ENCODE peak calls at places on chromosomes 16 and 17, in eight cellular contexts. Q is PC-9; T is ovary; I is PC-3; O is body of pancreas; H is adipocyte; C is left ventricle myocardium inferior; Y is CD8-positive, alpha-beta T cell. X is an unnamed sample. For H3K4me1, the result is how much of the 10 kb centered on the place peaks cover.

GRCh38 chr16:68257906-68258800 is 6.2 kb upstream of the SLC7A6 start:
- DNase-seq in H (peak), I (peak), C (peak), Y (no peak), T (no peak), O (no peak), Q (peak), X (no peak)

GRCh38 chr17:76179496-76180467 is 38.7 kb upstream of the FOXJ1 start:
- DNase-seq in Q (no peak), H (no peak), T (no peak), C (no peak), O (no peak), I (peak), Y (peak), X (peak)

GRCh38 chr17:40522961-40523310 is 21.5 kb upstream of the TNS4 start:
- DNase-seq in O (no peak), Y (no peak), I (no peak), T (no peak), H (no peak), Q (no peak), C (no peak), X (no peak)

GRCh38 chr17:44672479-44673093 is 16.3 kb downstream of the MEIOC start:
- DNase-seq in T (no peak), O (no peak), C (no peak), Q (no peak), H (peak), I (peak), Y (no peak), X (peak)

GRCh38 chr17:33225994-33226393 is 67.1 kb downstream of the ASIC2 start:
- DNase-seq in I (no peak), Q (no peak), O (no peak), H (no peak), Y (no peak), C (no peak), T (no peak), X (no peak)

GRCh38 chr17:6548578-6549330 is 7.6 kb downstream of the PITPNM3 start:
- DNase-seq in O (no peak), Q (no peak), I (peak), H (no peak), Y (no peak), T (no peak), C (no peak), X (peak)

GRCh38 chr16:22300427-22301071 is 3.3 kb downstream of the POLR3E start:
- DNase-seq in I (peak), O (peak), H (peak), Y (peak), Q (peak), C (peak), T (no peak), X (peak)

GRCh38 chr17:70168044-70168978 is 1.0 kb upstream of the KCNJ2 start:
- DNase-seq in H (peak), O (peak), I (peak), Y (no peak), Q (no peak), T (peak), C (peak), X (no peak)

GRCh38 chr16:63458842-63459241 is 1422.6 kb upstream of the CDH8 start:
- DNase-seq in I (no peak), Q (no peak), Y (no peak), H (no peak), T (no peak), O (no peak), C (no peak), X (no peak)

GRCh38 chr17:7132511-7133094 is 18.0 kb upstream of the ASGR2 start:
- DNase-seq in H (no peak), O (no peak), Q (no peak), I (no peak), T (no peak), C (no peak), Y (peak), X (peak)

GRCh38 chr16:81633147-81633619 is 145.9 kb upstream of the PLCG2 start:
- DNase-seq in Y (peak), I (no peak), H (no peak), Q (peak), O (no peak), C (no peak), T (no peak), X (no peak)

GRCh38 chr16:73228649-73229048 is 180.7 kb upstream of the ZFHX3 start:
- DNase-seq in H (peak), T (no peak), C (no peak), Q (no peak), O (no peak), Y (no peak), I (no peak), X (no peak)

GRCh38 chr17:81551458-81552243 is 502 bp downstream of the FAAP100 start:
- DNase-seq in I (peak), T (no peak), O (peak), Y (no peak), Q (peak), H (peak), C (no peak), X (no peak)

GRCh38 chr16:73202176-73202729 is 154.3 kb upstream of the ZFHX3 start:
- DNase-seq in Q (no peak), I (no peak), C (no peak), O (peak), T (no peak), Y (no peak), H (peak), X (no peak)

GRCh38 chr17:61144876-61145564 is 254.6 kb upstream of the TBX2 start:
- DNase-seq in H (peak), T (no peak), Q (no peak), Y (no peak), O (no peak), C (no peak), I (no peak), X (no peak)

GRCh38 chr16:88781140-88782077 is 3.6 kb downstream of the PIEZO1 start:
- DNase-seq in I (peak), Q (no peak), H (no peak), T (no peak), Y (peak), O (no peak), C (no peak), X (peak)

GRCh38 chr16:789451-789850 is 1.0 kb downstream of the CHTF18 start:
- DNase-seq in I (no peak), C (no peak), Q (no peak), H (no peak), T (no peak), Y (no peak), O (no peak), X (no peak)

GRCh38 chr17:83181991-83182619 is 102.7 kb downstream of the METRNL start:
- DNase-seq in T (no peak), O (peak), I (no peak), Y (no peak), C (no peak), Q (no peak), H (no peak), X (no peak)

GRCh38 chr17:38702900-38703741 is 2.0 kb upstream of the MLLT6 start:
- DNase-seq in Q (no peak), H (no peak), C (no peak), T (no peak), Y (peak), I (peak), O (peak), X (no peak)

GRCh38 chr17:38701504-38702165 is 3.4 kb upstream of the MLLT6 start:
- DNase-seq in Q (no peak), C (no peak), I (peak), T (no peak), O (peak), H (peak), Y (peak), X (peak)

GRCh38 chr17:38693700-38694329 is 11.3 kb upstream of the MLLT6 start:
- DNase-seq in C (peak), H (peak), I (no peak), Y (no peak), Q (no peak), O (peak), T (peak), X (no peak)

GRCh38 chr17:38702166-38702899 is 2.7 kb upstream of the MLLT6 start:
- DNase-seq in Q (peak), H (peak), O (peak), I (peak), Y (peak), T (peak), C (peak), X (peak)

DNA sequence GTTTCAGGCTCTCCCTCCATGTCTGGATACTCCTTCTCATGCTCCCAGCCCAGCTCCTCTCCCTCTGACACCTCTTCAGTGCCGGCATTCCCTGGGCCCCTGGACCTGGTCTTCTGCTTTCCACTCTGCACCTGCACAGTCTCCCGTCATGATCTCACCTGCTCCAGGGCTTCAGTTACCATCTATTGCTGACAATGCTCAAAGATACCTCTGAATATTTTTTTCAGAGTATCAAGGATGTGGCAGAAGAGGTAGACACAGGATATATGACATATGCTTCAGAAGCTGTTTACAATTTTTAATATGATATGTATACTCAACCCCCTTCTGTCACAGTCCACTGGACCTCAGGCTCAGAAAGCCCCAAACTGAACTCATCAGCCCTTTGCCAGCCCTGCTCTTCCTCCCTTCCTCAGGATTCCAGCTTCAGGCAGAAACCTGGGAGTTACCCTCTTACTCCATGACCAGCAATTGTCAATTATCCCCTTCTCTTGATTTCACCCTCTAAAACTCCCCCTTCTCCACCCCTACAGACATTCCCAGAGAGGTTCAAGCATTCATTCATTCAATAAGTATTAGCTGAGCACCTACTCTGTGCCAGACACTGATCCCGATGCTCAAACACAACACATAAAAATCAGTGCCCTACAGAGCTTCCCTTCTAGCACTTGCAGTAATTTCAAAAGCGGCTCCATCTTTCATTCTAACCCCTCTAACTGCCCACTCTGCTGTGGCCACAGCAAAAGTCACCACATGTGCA is 7.8 kb upstream of the MLLT6 start:
- DNase-seq in Q (no peak), C (no peak), Y (no peak), O (no peak), H (no peak), T (no peak), I (no peak), X (peak)
- H3K4me1 ChIP-seq in Q (under half), C (under half), Y (under half), O (under half), H (under half), T (under half), I (under half), X (under half)

DNA sequence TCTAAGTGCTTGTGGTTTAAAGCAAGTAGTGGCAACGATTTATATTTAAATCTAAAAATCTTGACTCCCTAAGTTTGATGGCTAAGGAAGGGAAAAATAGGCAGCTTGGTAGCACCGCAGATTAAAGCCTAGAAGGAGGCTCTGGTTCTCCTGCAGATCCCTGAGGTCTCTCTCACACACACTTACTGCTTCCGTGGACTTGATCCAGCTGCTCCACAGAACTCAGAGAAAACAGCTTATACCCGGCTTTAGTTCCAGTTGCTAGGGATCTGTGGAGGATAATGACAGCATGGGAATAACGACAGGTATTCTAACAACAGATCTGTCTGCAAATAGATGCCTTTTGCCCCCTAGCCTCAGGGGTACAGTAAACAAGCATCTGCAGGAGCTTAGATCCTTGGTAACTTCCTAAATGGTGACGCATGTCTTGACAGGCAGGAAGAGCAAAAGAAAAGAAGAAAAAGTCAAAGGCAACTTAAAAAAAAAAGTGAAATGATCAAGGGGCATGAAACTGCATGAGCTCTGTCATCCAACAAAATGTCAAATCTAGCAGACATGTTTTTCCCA is 4.5 kb downstream of the WIPI1 start:
- DNase-seq in Y (no peak), H (no peak), I (no peak), Q (no peak), T (no peak), O (no peak), C (no peak), X (no peak)
- H3K4me1 ChIP-seq in Y (under half), H (half or more), I (under half), Q (under half), T (under half), O (under half), C (half or more), X (under half)

GRCh38 chr17:1975573-1975972 is 49.6 kb downstream of the RTN4RL1 start:
- DNase-seq in Y (no peak), I (no peak), Q (no peak), H (no peak), T (no peak), O (no peak), C (no peak), X (no peak)
- H3K4me1 ChIP-seq in Y (under half), I (under half), Q (under half), H (under half), T (under half), O (under half), C (under half), X (under half)

DNA sequence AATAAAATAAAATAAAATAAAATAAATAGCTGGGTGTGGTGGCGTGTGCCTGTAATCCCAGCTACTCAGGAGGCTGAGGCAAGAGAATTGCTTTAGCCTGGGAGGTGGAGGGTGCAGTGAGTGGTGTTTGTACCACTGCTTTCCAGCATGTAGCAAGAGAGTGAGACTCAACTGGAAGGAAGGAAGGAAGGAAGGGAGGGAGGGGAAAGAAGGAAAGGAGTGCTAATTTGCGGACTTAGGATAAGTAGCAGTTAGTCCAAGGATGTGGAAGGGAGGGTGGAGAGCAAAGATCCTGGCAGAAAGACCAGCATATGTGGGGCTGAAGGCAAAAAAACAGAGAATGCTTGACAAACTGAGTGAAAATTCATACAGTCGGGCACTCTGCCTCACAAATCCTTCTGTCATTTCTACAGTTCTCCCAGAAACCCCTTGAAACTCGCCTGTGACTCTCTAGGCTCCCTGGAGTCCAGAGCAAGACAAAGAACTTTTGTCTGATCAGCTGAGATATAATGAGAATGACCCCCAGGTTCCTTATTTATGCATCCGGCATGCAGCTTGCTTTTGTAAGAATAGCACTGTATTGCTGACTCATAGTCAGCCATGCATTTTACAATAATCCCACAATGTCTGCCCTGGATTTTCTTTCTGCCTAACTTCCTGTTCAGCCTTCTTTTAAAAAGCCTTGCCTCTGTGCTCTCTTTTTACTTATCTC is 31.5 kb downstream of the CDK5RAP3 start:
- DNase-seq in Q (peak), Y (no peak), C (no peak), H (peak), I (peak), O (no peak), T (no peak), X (no peak)
- H3K4me1 ChIP-seq in Q (under half), Y (under half), C (under half), H (under half), I (half or more), O (under half), T (under half), X (under half)

DNA sequence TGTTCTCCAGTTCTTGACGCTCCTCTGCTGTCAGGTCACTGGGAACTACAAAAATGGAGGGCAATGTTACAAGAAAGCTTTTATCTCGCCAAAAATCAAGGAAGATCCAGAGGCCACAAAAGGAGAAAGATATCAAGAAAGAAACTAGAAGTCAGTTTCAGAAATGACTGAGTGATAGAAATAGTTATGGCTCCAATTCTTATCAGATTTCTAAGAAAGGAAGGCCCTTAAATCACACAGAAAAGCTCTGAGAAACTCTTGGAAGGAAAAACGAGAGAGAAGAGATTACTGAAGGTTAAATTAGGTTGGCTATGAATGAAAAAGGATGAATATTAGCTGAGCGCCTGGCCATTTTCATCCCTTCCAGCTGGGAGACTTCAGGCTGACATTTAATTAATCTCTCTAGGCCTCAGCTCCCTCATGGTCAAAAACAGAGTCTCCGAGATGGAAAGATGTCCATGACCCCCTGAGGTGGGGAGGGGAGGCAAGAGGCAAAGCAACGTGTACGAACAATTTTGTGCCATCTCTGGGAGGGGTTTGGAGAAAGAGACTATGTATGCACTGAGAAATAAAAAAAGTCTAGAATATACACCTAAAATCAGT is 72.3 kb downstream of the CYTH1 start:
- DNase-seq in Y (no peak), O (no peak), H (no peak), Q (no peak), T (no peak), C (no peak), I (no peak), X (no peak)
- H3K4me1 ChIP-seq in Y (under half), O (under half), H (under half), Q (under half), T (under half), C (half or more), I (under half), X (half or more)

GRCh38 chr17:78724999-78725398 is 57.1 kb downstream of the CYTH1 start:
- DNase-seq in Y (no peak), O (no peak), C (no peak), T (no peak), Q (no peak), H (no peak), I (no peak), X (no peak)

GRCh38 chr17:78724544-78724943 is 57.5 kb downstream of the CYTH1 start:
- DNase-seq in Q (no peak), O (no peak), T (no peak), I (no peak), C (no peak), H (no peak), Y (no peak), X (no peak)

GRCh38 chr17:78727057-78727456 is 55.0 kb downstream of the CYTH1 start:
- DNase-seq in H (no peak), O (no peak), T (no peak), C (no peak), Q (no peak), Y (no peak), I (no peak), X (no peak)

GRCh38 chr17:78726471-78727010 is 55.5 kb downstream of the CYTH1 start:
- DNase-seq in H (no peak), O (no peak), Y (no peak), T (no peak), Q (no peak), I (no peak), C (no peak), X (no peak)

GRCh38 chr17:78725448-78726021 is 56.5 kb downstream of the CYTH1 start:
- DNase-seq in Q (no peak), Y (no peak), C (no peak), O (no peak), H (no peak), T (no peak), I (no peak), X (peak)
- H3K4me1 ChIP-seq in Q (under half), Y (half or more), C (half or more), O (under half), H (under half), T (under half), I (under half), X (half or more)